ENCODE peak calls at places on chromosomes 1 and 21, in eight cellular contexts. O is iris pigment epithelial cell; X is stimulated activated CD8-positive, alpha-beta memory T cell treated with anti-CD3 and anti-CD28 coated beads, Interleukin-4, amount 100 ng/mL, for 1 hour; Q is midbrain; A is small intestine; I is GF-D8; C is SW480; H is stimulated activated CD4-positive, alpha-beta T cell treated with anti-CD3 and anti-CD28 coated beads, Interleukin-2, amount 100 ng/mL, for 4 hours. K is an unnamed sample.

GRCh38 chr1:177495878-177496277 is 325.1 kb downstream of the BRINP2 start:
- DNase-seq in X (no peak), O (no peak), H (no peak), I (no peak), Q (no peak), A (no peak), C (no peak), K (no peak)

GRCh38 chr1:5811419-5811818 is 180.8 kb downstream of the NPHP4 start:
- DNase-seq in O (no peak), X (no peak), A (no peak), I (no peak), C (no peak), H (no peak), Q (no peak), K (no peak)

GRCh38 chr1:97636941-97637340 is 283.9 kb downstream of the DPYD start:
- DNase-seq in A (no peak), X (no peak), I (no peak), C (no peak), O (no peak), Q (no peak), H (no peak), K (no peak)

GRCh38 chr1:235881930-235882700 is 15.4 kb upstream of the LYST start:
- DNase-seq in X (no peak), H (no peak), C (no peak), I (no peak), O (no peak), Q (no peak), A (no peak), K (no peak)

GRCh38 chr21:42532466-42533181 is 19.0 kb downstream of the SLC37A1 start:
- DNase-seq in H (no peak), C (peak), Q (peak), O (no peak), A (peak), X (no peak), I (no peak), K (no peak)

GRCh38 chr1:61089338-61089737 is 7.0 kb downstream of the NFIA start:
- DNase-seq in I (no peak), A (no peak), H (no peak), C (no peak), X (no peak), O (no peak), Q (no peak), K (peak)

GRCh38 chr1:154326546-154327465 is 1.5 kb downstream of the ATP8B2 start:
- DNase-seq in X (no peak), Q (no peak), O (peak), A (no peak), H (no peak), I (no peak), C (no peak), K (no peak)

GRCh38 chr1:63818567-63819340 is 44.9 kb downstream of the ROR1 start:
- DNase-seq in X (no peak), C (no peak), O (no peak), H (no peak), I (no peak), A (no peak), Q (no peak), K (no peak)

GRCh38 chr1:30778156-30778978 is 20.8 kb upstream of the LAPTM5 start:
- DNase-seq in X (no peak), C (peak), I (no peak), Q (peak), H (no peak), O (peak), A (no peak), K (no peak)

GRCh38 chr1:32311709-32312393 is 20.0 kb downstream of the HDAC1 start:
- DNase-seq in X (no peak), H (no peak), C (no peak), A (no peak), Q (no peak), I (no peak), O (no peak), K (peak)

GRCh38 chr1:2212167-2212541 is 16.0 kb upstream of the SKI start:
- DNase-seq in H (no peak), A (no peak), I (no peak), Q (no peak), O (peak), X (no peak), C (no peak), K (no peak)

K was measured in HepG2.